ENCODE peak calls at places on chromosome 13, in seven cellular contexts. One of them, this sample, is unnamed.

GRCh38 chr13:85828094-85828684 is 29.0 kb upstream of the SLITRK6 start:
- DNase-seq in progenitor cell of endocrine pancreas: no peak
- DNase-seq in astrocyte of the spinal cord: peak; percentile 25
- DNase-seq in mucosa of descending colon: no peak
- DNase-seq in dorsolateral prefrontal cortex: no peak
- DNase-seq in nephron progenitor cell: no peak
- DNase-seq in cardiac fibroblast: peak; percentile 38
- DNase-seq in this sample: no peak

GRCh38 chr13:101660711-101661110 is 208.2 kb downstream of the ITGBL1 start:
- DNase-seq in progenitor cell of endocrine pancreas: no peak
- DNase-seq in astrocyte of the spinal cord: no peak
- DNase-seq in mucosa of descending colon: no peak
- DNase-seq in dorsolateral prefrontal cortex: no peak
- DNase-seq in nephron progenitor cell: no peak
- DNase-seq in cardiac fibroblast: no peak
- DNase-seq in this sample: no peak

GRCh38 chr13:77969299-77969698 is 50.7 kb upstream of the EDNRB start:
- DNase-seq in progenitor cell of endocrine pancreas: no peak
- DNase-seq in astrocyte of the spinal cord: no peak
- DNase-seq in mucosa of descending colon: no peak
- DNase-seq in dorsolateral prefrontal cortex: no peak
- DNase-seq in nephron progenitor cell: no peak
- DNase-seq in cardiac fibroblast: no peak
- DNase-seq in this sample: no peak

GRCh38 chr13:87172166-87172825 is 498.9 kb upstream of the SLITRK5 start:
- DNase-seq in progenitor cell of endocrine pancreas: no peak
- DNase-seq in astrocyte of the spinal cord: no peak
- DNase-seq in mucosa of descending colon: no peak
- DNase-seq in dorsolateral prefrontal cortex: no peak
- DNase-seq in nephron progenitor cell: no peak
- DNase-seq in cardiac fibroblast: no peak
- DNase-seq in this sample: no peak

GRCh38 chr13:114101831-114102520 is 30.4 kb downstream of the RASA3 start:
- DNase-seq in progenitor cell of endocrine pancreas: no peak
- DNase-seq in astrocyte of the spinal cord: no peak
- DNase-seq in mucosa of descending colon: peak; percentile 23
- DNase-seq in dorsolateral prefrontal cortex: peak; percentile 31
- DNase-seq in nephron progenitor cell: peak; percentile 0
- DNase-seq in cardiac fibroblast: no peak
- DNase-seq in this sample: no peak

GRCh38 chr13:46903748-46904147 is 6.9 kb upstream of the HTR2A start:
- DNase-seq in progenitor cell of endocrine pancreas: no peak
- DNase-seq in astrocyte of the spinal cord: peak; percentile 43
- DNase-seq in mucosa of descending colon: no peak
- DNase-seq in dorsolateral prefrontal cortex: no peak
- DNase-seq in nephron progenitor cell: no peak
- DNase-seq in cardiac fibroblast: peak; percentile 51
- DNase-seq in this sample: no peak

GRCh38 chr13:73991384-73991783 is 142.8 kb downstream of the KLF12 start:
- DNase-seq in progenitor cell of endocrine pancreas: no peak
- DNase-seq in astrocyte of the spinal cord: no peak
- DNase-seq in mucosa of descending colon: no peak
- DNase-seq in dorsolateral prefrontal cortex: no peak
- DNase-seq in nephron progenitor cell: no peak
- DNase-seq in cardiac fibroblast: no peak
- DNase-seq in this sample: no peak

GRCh38 chr13:88919970-88920628 is 1248.9 kb downstream of the SLITRK5 start:
- DNase-seq in progenitor cell of endocrine pancreas: no peak
- DNase-seq in astrocyte of the spinal cord: no peak
- DNase-seq in mucosa of descending colon: no peak
- DNase-seq in dorsolateral prefrontal cortex: no peak
- DNase-seq in nephron progenitor cell: no peak
- DNase-seq in cardiac fibroblast: no peak
- DNase-seq in this sample: no peak

GRCh38 chr13:41008349-41008980 is 10.7 kb downstream of the ELF1 start:
- DNase-seq in progenitor cell of endocrine pancreas: no peak
- DNase-seq in astrocyte of the spinal cord: peak; percentile 72
- DNase-seq in mucosa of descending colon: no peak
- DNase-seq in dorsolateral prefrontal cortex: no peak
- DNase-seq in nephron progenitor cell: no peak
- DNase-seq in cardiac fibroblast: peak; percentile 54
- DNase-seq in this sample: no peak

GRCh38 chr13:85693889-85694511 is 105.2 kb downstream of the SLITRK6 start:
- DNase-seq in progenitor cell of endocrine pancreas: no peak
- DNase-seq in astrocyte of the spinal cord: no peak
- DNase-seq in mucosa of descending colon: no peak
- DNase-seq in dorsolateral prefrontal cortex: no peak
- DNase-seq in nephron progenitor cell: no peak
- DNase-seq in cardiac fibroblast: no peak
- DNase-seq in this sample: no peak

GRCh38 chr13:29761160-29761559 is 89.3 kb downstream of the UBL3 start:
- DNase-seq in progenitor cell of endocrine pancreas: no peak
- DNase-seq in astrocyte of the spinal cord: no peak
- DNase-seq in mucosa of descending colon: no peak
- DNase-seq in dorsolateral prefrontal cortex: no peak
- DNase-seq in nephron progenitor cell: no peak
- DNase-seq in cardiac fibroblast: no peak
- DNase-seq in this sample: no peak

GRCh38 chr13:79246575-79246949 is 159.5 kb downstream of the RBM26 start:
- DNase-seq in progenitor cell of endocrine pancreas: no peak
- DNase-seq in astrocyte of the spinal cord: no peak
- DNase-seq in mucosa of descending colon: no peak
- DNase-seq in dorsolateral prefrontal cortex: no peak
- DNase-seq in nephron progenitor cell: no peak
- DNase-seq in cardiac fibroblast: peak; percentile 1
- DNase-seq in this sample: no peak

GRCh38 chr13:96090240-96091101 is 564 bp downstream of the HS6ST3 start:
- DNase-seq in progenitor cell of endocrine pancreas: peak; percentile 24
- DNase-seq in astrocyte of the spinal cord: peak; percentile 7
- DNase-seq in mucosa of descending colon: peak; percentile 20
- DNase-seq in dorsolateral prefrontal cortex: peak; percentile 34
- DNase-seq in nephron progenitor cell: peak; percentile 56
- DNase-seq in cardiac fibroblast: peak; percentile 12
- DNase-seq in this sample: peak; percentile 57

GRCh38 chr13:100610399-100611347 is 22.1 kb upstream of the GGACT start:
- DNase-seq in progenitor cell of endocrine pancreas: no peak
- DNase-seq in astrocyte of the spinal cord: no peak
- DNase-seq in mucosa of descending colon: no peak
- DNase-seq in dorsolateral prefrontal cortex: no peak
- DNase-seq in nephron progenitor cell: no peak
- DNase-seq in cardiac fibroblast: no peak
- DNase-seq in this sample: no peak

GRCh38 chr13:81872581-81872980 is 1531.7 kb upstream of the SPRY2 start:
- DNase-seq in progenitor cell of endocrine pancreas: no peak
- DNase-seq in astrocyte of the spinal cord: peak; percentile 1
- DNase-seq in mucosa of descending colon: no peak
- DNase-seq in dorsolateral prefrontal cortex: no peak
- DNase-seq in nephron progenitor cell: peak; percentile 2
- DNase-seq in cardiac fibroblast: no peak
- DNase-seq in this sample: no peak

GRCh38 chr13:50127017-50127725 is 111.9 kb downstream of the KCNRG start:
- DNase-seq in progenitor cell of endocrine pancreas: no peak
- DNase-seq in astrocyte of the spinal cord: peak; percentile 56
- DNase-seq in mucosa of descending colon: peak; percentile 72
- DNase-seq in dorsolateral prefrontal cortex: no peak
- DNase-seq in nephron progenitor cell: peak; percentile 51
- DNase-seq in cardiac fibroblast: peak; percentile 64
- DNase-seq in this sample: peak; percentile 26

GRCh38 chr13:88068975-88069374 is 397.8 kb downstream of the SLITRK5 start:
- DNase-seq in progenitor cell of endocrine pancreas: no peak
- DNase-seq in astrocyte of the spinal cord: no peak
- DNase-seq in mucosa of descending colon: no peak
- DNase-seq in dorsolateral prefrontal cortex: no peak
- DNase-seq in nephron progenitor cell: peak; percentile 17
- DNase-seq in cardiac fibroblast: no peak
- DNase-seq in this sample: peak; percentile 55

GRCh38 chr13:50285283-50285682 is 270.0 kb downstream of the KCNRG start:
- DNase-seq in progenitor cell of endocrine pancreas: no peak
- DNase-seq in astrocyte of the spinal cord: no peak
- DNase-seq in mucosa of descending colon: no peak
- DNase-seq in dorsolateral prefrontal cortex: no peak
- DNase-seq in nephron progenitor cell: no peak
- DNase-seq in cardiac fibroblast: no peak
- DNase-seq in this sample: no peak

GRCh38 chr13:73096173-73097117 is 37.6 kb downstream of the KLF5 start:
- DNase-seq in progenitor cell of endocrine pancreas: no peak
- DNase-seq in astrocyte of the spinal cord: no peak
- DNase-seq in mucosa of descending colon: no peak
- DNase-seq in dorsolateral prefrontal cortex: no peak
- DNase-seq in nephron progenitor cell: no peak
- DNase-seq in cardiac fibroblast: no peak
- DNase-seq in this sample: no peak

GRCh38 chr13:110413311-110414040 is 106.4 kb downstream of the COL4A2 start:
- DNase-seq in progenitor cell of endocrine pancreas: no peak
- DNase-seq in astrocyte of the spinal cord: no peak
- DNase-seq in mucosa of descending colon: no peak
- DNase-seq in dorsolateral prefrontal cortex: no peak
- DNase-seq in nephron progenitor cell: no peak
- DNase-seq in cardiac fibroblast: no peak
- DNase-seq in this sample: no peak

GRCh38 chr13:34300559-34300958 is 482.6 kb downstream of the RFC3 start:
- DNase-seq in progenitor cell of endocrine pancreas: no peak
- DNase-seq in astrocyte of the spinal cord: peak; percentile 21
- DNase-seq in mucosa of descending colon: no peak
- DNase-seq in dorsolateral prefrontal cortex: no peak
- DNase-seq in nephron progenitor cell: no peak
- DNase-seq in cardiac fibroblast: no peak
- DNase-seq in this sample: no peak

DNA sequence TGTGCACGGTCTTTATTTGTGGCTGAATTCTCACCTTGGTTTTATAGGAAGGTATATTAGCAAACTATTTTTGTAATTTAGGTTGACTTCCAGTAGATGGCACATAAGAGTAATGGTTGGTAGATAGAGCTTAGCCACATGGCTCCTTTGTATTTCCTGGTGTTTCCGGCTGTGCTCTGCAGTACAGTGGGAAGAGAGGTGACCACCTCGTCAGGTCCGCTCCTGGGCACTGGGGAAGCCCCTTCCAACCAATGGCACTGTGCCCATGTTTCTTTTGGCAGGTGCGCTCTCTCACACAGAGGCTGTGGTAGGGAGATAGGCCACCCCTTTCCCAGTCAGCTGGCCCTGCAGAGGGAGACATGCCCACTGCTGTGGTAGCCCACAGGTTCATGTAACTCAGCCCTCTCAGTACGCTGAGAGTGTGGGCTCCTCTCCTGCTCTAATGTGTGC is 74.3 kb upstream of the ATP12A start:
- DNase-seq in progenitor cell of endocrine pancreas: no peak
- DNase-seq in astrocyte of the spinal cord: no peak
- DNase-seq in mucosa of descending colon: peak; percentile 42
- DNase-seq in dorsolateral prefrontal cortex: no peak
- DNase-seq in nephron progenitor cell: no peak
- DNase-seq in cardiac fibroblast: peak; percentile 45
- DNase-seq in this sample: no peak
- TF ChIP-seq CTCF in progenitor cell of endocrine pancreas: peak; percentile 36
- TF ChIP-seq CTCF in astrocyte of the spinal cord: no peak
- TF ChIP-seq CTCF in mucosa of descending colon: no peak
- TF ChIP-seq CTCF in dorsolateral prefrontal cortex: no peak
- TF ChIP-seq CTCF in nephron progenitor cell: peak; percentile 13
- TF ChIP-seq CTCF in cardiac fibroblast: peak; percentile 48
- TF ChIP-seq CTCF in this sample: no peak

DNA sequence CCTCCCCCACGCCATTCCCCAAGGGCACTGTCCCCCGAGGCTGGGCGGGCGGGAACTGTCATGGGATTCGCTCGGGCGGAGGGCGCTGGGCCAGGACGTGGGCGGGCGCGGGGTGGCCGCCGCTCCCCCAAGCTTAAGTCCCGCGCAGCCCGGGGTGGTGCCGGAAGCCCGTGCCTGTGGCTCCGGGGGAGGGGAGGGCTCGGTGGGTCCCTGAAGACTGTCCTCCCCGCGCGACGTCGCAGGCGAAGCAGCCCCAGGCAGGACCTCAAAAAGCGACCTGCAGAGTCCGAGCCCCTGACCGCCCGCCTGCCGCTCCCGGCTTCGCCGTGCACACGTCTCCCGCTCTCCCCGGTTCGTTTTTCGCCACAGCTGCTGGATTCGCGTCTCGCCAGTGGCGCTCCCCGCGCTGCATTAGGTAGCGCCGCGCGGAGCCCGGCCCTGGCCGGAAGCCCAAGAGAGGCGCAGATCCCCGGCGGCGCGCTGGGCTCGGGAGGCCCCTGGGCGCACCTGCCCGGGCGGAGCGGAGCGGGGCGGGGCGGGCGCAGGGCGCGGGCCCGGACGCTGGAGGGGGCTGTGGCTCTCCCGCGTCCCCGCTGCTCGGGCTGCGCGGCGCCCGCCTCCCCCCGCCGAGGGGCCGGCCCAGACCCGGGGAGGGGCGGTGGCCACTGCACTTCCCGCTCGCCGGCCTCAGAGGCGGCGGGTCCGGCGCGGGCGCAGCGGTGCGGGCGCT is at the start of gene FARP1:
- DNase-seq in progenitor cell of endocrine pancreas: peak; percentile 91
- DNase-seq in astrocyte of the spinal cord: peak; percentile 66
- DNase-seq in mucosa of descending colon: peak; percentile 90
- DNase-seq in dorsolateral prefrontal cortex: peak; percentile 39
- DNase-seq in nephron progenitor cell: peak; percentile 85
- DNase-seq in cardiac fibroblast: peak; percentile 73
- DNase-seq in this sample: peak; percentile 90
- TF ChIP-seq CTCF in progenitor cell of endocrine pancreas: peak; percentile 51
- TF ChIP-seq CTCF in astrocyte of the spinal cord: peak; percentile 22
- TF ChIP-seq CTCF in mucosa of descending colon: peak; percentile 57
- TF ChIP-seq CTCF in dorsolateral prefrontal cortex: no peak
- TF ChIP-seq CTCF in nephron progenitor cell: no peak
- TF ChIP-seq CTCF in cardiac fibroblast: no peak
- TF ChIP-seq CTCF in this sample: no peak

GRCh38 chr13:20033486-20033885 is 75.0 kb downstream of the ZMYM2 start:
- DNase-seq in progenitor cell of endocrine pancreas: no peak
- DNase-seq in astrocyte of the spinal cord: no peak
- DNase-seq in mucosa of descending colon: no peak
- DNase-seq in dorsolateral prefrontal cortex: no peak
- DNase-seq in nephron progenitor cell: no peak
- DNase-seq in cardiac fibroblast: no peak
- DNase-seq in this sample: no peak

GRCh38 chr13:20037908-20038307 is 79.4 kb downstream of the ZMYM2 start:
- DNase-seq in progenitor cell of endocrine pancreas: no peak
- DNase-seq in astrocyte of the spinal cord: no peak
- DNase-seq in mucosa of descending colon: no peak
- DNase-seq in dorsolateral prefrontal cortex: no peak
- DNase-seq in nephron progenitor cell: no peak
- DNase-seq in cardiac fibroblast: no peak
- DNase-seq in this sample: no peak

GRCh38 chr13:20035130-20035529 is 76.6 kb downstream of the ZMYM2 start:
- DNase-seq in progenitor cell of endocrine pancreas: no peak
- DNase-seq in astrocyte of the spinal cord: no peak
- DNase-seq in mucosa of descending colon: no peak
- DNase-seq in dorsolateral prefrontal cortex: no peak
- DNase-seq in nephron progenitor cell: no peak
- DNase-seq in cardiac fibroblast: peak; percentile 19
- DNase-seq in this sample: no peak
- TF ChIP-seq CTCF in progenitor cell of endocrine pancreas: no peak
- TF ChIP-seq CTCF in astrocyte of the spinal cord: peak; percentile 8
- TF ChIP-seq CTCF in mucosa of descending colon: no peak
- TF ChIP-seq CTCF in dorsolateral prefrontal cortex: peak; percentile 48
- TF ChIP-seq CTCF in nephron progenitor cell: no peak
- TF ChIP-seq CTCF in cardiac fibroblast: peak; percentile 17
- TF ChIP-seq CTCF in this sample: no peak

GRCh38 chr13:48303331-48304131 is at the start of gene RB1:
- DNase-seq in progenitor cell of endocrine pancreas: peak; percentile 78
- DNase-seq in astrocyte of the spinal cord: peak; percentile 94
- DNase-seq in mucosa of descending colon: peak; percentile 95
- DNase-seq in dorsolateral prefrontal cortex: peak; percentile 84
- DNase-seq in nephron progenitor cell: peak; percentile 88
- DNase-seq in cardiac fibroblast: peak; percentile 95
- DNase-seq in this sample: peak; percentile 86
- TF ChIP-seq CTCF in progenitor cell of endocrine pancreas: no peak
- TF ChIP-seq CTCF in astrocyte of the spinal cord: no peak
- TF ChIP-seq CTCF in mucosa of descending colon: no peak
- TF ChIP-seq CTCF in dorsolateral prefrontal cortex: no peak
- TF ChIP-seq CTCF in nephron progenitor cell: no peak
- TF ChIP-seq CTCF in cardiac fibroblast: no peak
- TF ChIP-seq CTCF in this sample: no peak

GRCh38 chr13:69935043-69935442 is 172.6 kb upstream of the ATXN8OS start:
- DNase-seq in progenitor cell of endocrine pancreas: no peak
- DNase-seq in astrocyte of the spinal cord: no peak
- DNase-seq in mucosa of descending colon: no peak
- DNase-seq in dorsolateral prefrontal cortex: no peak
- DNase-seq in nephron progenitor cell: no peak
- DNase-seq in cardiac fibroblast: no peak
- DNase-seq in this sample: no peak
- TF ChIP-seq CTCF in progenitor cell of endocrine pancreas: peak; percentile 43
- TF ChIP-seq CTCF in astrocyte of the spinal cord: peak; percentile 34
- TF ChIP-seq CTCF in mucosa of descending colon: no peak
- TF ChIP-seq CTCF in dorsolateral prefrontal cortex: no peak
- TF ChIP-seq CTCF in nephron progenitor cell: peak; percentile 43
- TF ChIP-seq CTCF in cardiac fibroblast: no peak
- TF ChIP-seq CTCF in this sample: peak; percentile 71